ENCODE peak calls at places on chromosomes 2 and 18, in five cellular contexts. H is RWPE1, L is EL, K is H4, E is WTC11. A is an unnamed sample.
A peak's percentile ranks its signal among the peaks of the same experiment; 100 is the strongest.

GRCh38 chr2:40488101-40488598 is 36.3 kb upstream of the SLC8A1 start:
- DNase-seq in H (peak; percentile 13), L (peak; percentile 51), K (peak; percentile 32), E (no peak), A (no peak)

GRCh38 chr2:204274991-204275390 is 270.3 kb upstream of the PARD3B start:
- DNase-seq in H (no peak), L (no peak), K (no peak), E (no peak), A (no peak)

GRCh38 chr2:31238126-31238905 is 4.4 kb downstream of the EHD3 start:
- DNase-seq in H (no peak), L (no peak), K (no peak), E (no peak), A (no peak)

GRCh38 chr18:55340998-55341397 is 247.0 kb downstream of the TCF4 start:
- DNase-seq in H (no peak), L (no peak), K (no peak), E (no peak), A (no peak)

GRCh38 chr2:67825476-67825875 is 237.3 kb downstream of the C1D start:
- DNase-seq in H (peak; percentile 55), L (peak; percentile 39), K (peak; percentile 17), E (no peak), A (peak; percentile 12)

GRCh38 chr2:128469203-128469602 is 150.5 kb upstream of the HS6ST1 start:
- DNase-seq in H (no peak), L (no peak), K (no peak), E (no peak), A (no peak)

GRCh38 chr2:119647440-119648169 is 31.4 kb upstream of the TMEM177 start:
- DNase-seq in H (peak; percentile 53), L (peak; percentile 28), K (no peak), E (no peak), A (peak; percentile 18)

GRCh38 chr2:85935746-85936208 is 47.0 kb upstream of the ST3GAL5 start:
- DNase-seq in H (peak; percentile 56), L (peak; percentile 88), K (no peak), E (peak; percentile 30), A (no peak)

GRCh38 chr2:164737612-164738081 is 104.0 kb downstream of the COBLL1 start:
- DNase-seq in H (peak; percentile 75), L (peak; percentile 69), K (peak; percentile 76), E (peak; percentile 67), A (no peak)

GRCh38 chr2:238238766-238239551 is 879 bp downstream of the HES6 start:
- DNase-seq in H (no peak), L (no peak), K (no peak), E (no peak), A (no peak)

A was measured in epithelial cell of prostate.